ENCODE peak calls at places on chromosomes 4 and X, in seven cellular contexts. One of them, this sample, is unnamed.

GRCh38 chrX:154380787-154381186 is 1.7 kb downstream of the EMD start:
- DNase-seq in globus pallidus: no peak
- DNase-seq in colonic mucosa: no peak
- DNase-seq in stimulated activated CD4-positive, alpha-beta T cell treated with anti-CD3 and anti-CD28 coated beads, Interleukin-12 subunit alpha, Interleukin-12 subunit beta, amount 100 ng/mL, for 48 hours: no peak
- DNase-seq in body of pancreas: no peak
- DNase-seq in iris pigment epithelial cell: no peak
- DNase-seq in A549: no peak
- DNase-seq in this sample: no peak

GRCh38 chr4:3476936-3477749 is 14.0 kb downstream of the DOK7 start:
- DNase-seq in globus pallidus: no peak
- DNase-seq in colonic mucosa: no peak
- DNase-seq in A549: no peak
- DNase-seq in stimulated activated CD4-positive, alpha-beta T cell treated with anti-CD3 and anti-CD28 coated beads, Interleukin-12 subunit alpha, Interleukin-12 subunit beta, amount 100 ng/mL, for 48 hours: no peak
- DNase-seq in iris pigment epithelial cell: no peak
- DNase-seq in body of pancreas: no peak
- DNase-seq in this sample: no peak

GRCh38 chr4:76783836-76784235 is 114.1 kb downstream of the SOWAHB start:
- DNase-seq in colonic mucosa: no peak
- DNase-seq in stimulated activated CD4-positive, alpha-beta T cell treated with anti-CD3 and anti-CD28 coated beads, Interleukin-12 subunit alpha, Interleukin-12 subunit beta, amount 100 ng/mL, for 48 hours: no peak
- DNase-seq in globus pallidus: no peak
- DNase-seq in iris pigment epithelial cell: peak
- DNase-seq in A549: no peak
- DNase-seq in body of pancreas: no peak
- DNase-seq in this sample: no peak

GRCh38 chr4:121217385-121217784 is 53.3 kb upstream of the TNIP3 start:
- DNase-seq in body of pancreas: no peak
- DNase-seq in iris pigment epithelial cell: peak
- DNase-seq in A549: no peak
- DNase-seq in stimulated activated CD4-positive, alpha-beta T cell treated with anti-CD3 and anti-CD28 coated beads, Interleukin-12 subunit alpha, Interleukin-12 subunit beta, amount 100 ng/mL, for 48 hours: no peak
- DNase-seq in globus pallidus: no peak
- DNase-seq in colonic mucosa: no peak
- DNase-seq in this sample: no peak

GRCh38 chrX:28880136-28880535 is 292.9 kb downstream of the IL1RAPL1 start:
- DNase-seq in stimulated activated CD4-positive, alpha-beta T cell treated with anti-CD3 and anti-CD28 coated beads, Interleukin-12 subunit alpha, Interleukin-12 subunit beta, amount 100 ng/mL, for 48 hours: no peak
- DNase-seq in A549: no peak
- DNase-seq in body of pancreas: no peak
- DNase-seq in colonic mucosa: no peak
- DNase-seq in iris pigment epithelial cell: peak
- DNase-seq in globus pallidus: no peak
- DNase-seq in this sample: no peak

GRCh38 chr4:74428278-74428677 is 16.7 kb upstream of the AREG start:
- DNase-seq in stimulated activated CD4-positive, alpha-beta T cell treated with anti-CD3 and anti-CD28 coated beads, Interleukin-12 subunit alpha, Interleukin-12 subunit beta, amount 100 ng/mL, for 48 hours: no peak
- DNase-seq in colonic mucosa: no peak
- DNase-seq in iris pigment epithelial cell: peak
- DNase-seq in A549: no peak
- DNase-seq in globus pallidus: no peak
- DNase-seq in body of pancreas: no peak
- DNase-seq in this sample: no peak

GRCh38 chrX:23202316-23202715 is 132.3 kb upstream of the PTCHD1 start:
- DNase-seq in iris pigment epithelial cell: no peak
- DNase-seq in stimulated activated CD4-positive, alpha-beta T cell treated with anti-CD3 and anti-CD28 coated beads, Interleukin-12 subunit alpha, Interleukin-12 subunit beta, amount 100 ng/mL, for 48 hours: no peak
- DNase-seq in body of pancreas: no peak
- DNase-seq in globus pallidus: no peak
- DNase-seq in A549: no peak
- DNase-seq in colonic mucosa: no peak
- DNase-seq in this sample: no peak

GRCh38 chrX:15343075-15343476 is 7.8 kb upstream of the PIGA start:
- DNase-seq in colonic mucosa: no peak
- DNase-seq in globus pallidus: no peak
- DNase-seq in iris pigment epithelial cell: peak
- DNase-seq in body of pancreas: peak
- DNase-seq in A549: peak
- DNase-seq in stimulated activated CD4-positive, alpha-beta T cell treated with anti-CD3 and anti-CD28 coated beads, Interleukin-12 subunit alpha, Interleukin-12 subunit beta, amount 100 ng/mL, for 48 hours: no peak
- DNase-seq in this sample: no peak

GRCh38 chr4:88027611-88028608 is 20.5 kb downstream of the PKD2 start:
- DNase-seq in stimulated activated CD4-positive, alpha-beta T cell treated with anti-CD3 and anti-CD28 coated beads, Interleukin-12 subunit alpha, Interleukin-12 subunit beta, amount 100 ng/mL, for 48 hours: no peak
- DNase-seq in A549: no peak
- DNase-seq in colonic mucosa: no peak
- DNase-seq in body of pancreas: no peak
- DNase-seq in iris pigment epithelial cell: peak
- DNase-seq in globus pallidus: no peak
- DNase-seq in this sample: no peak

GRCh38 chr4:183666088-183666487 is 7.0 kb downstream of the TRAPPC11 start:
- DNase-seq in body of pancreas: no peak
- DNase-seq in globus pallidus: no peak
- DNase-seq in iris pigment epithelial cell: no peak
- DNase-seq in stimulated activated CD4-positive, alpha-beta T cell treated with anti-CD3 and anti-CD28 coated beads, Interleukin-12 subunit alpha, Interleukin-12 subunit beta, amount 100 ng/mL, for 48 hours: no peak
- DNase-seq in A549: no peak
- DNase-seq in colonic mucosa: no peak
- DNase-seq in this sample: no peak

GRCh38 chr4:53355919-53356521 is 9.8 kb downstream of the SCFD2 start:
- DNase-seq in globus pallidus: no peak
- DNase-seq in stimulated activated CD4-positive, alpha-beta T cell treated with anti-CD3 and anti-CD28 coated beads, Interleukin-12 subunit alpha, Interleukin-12 subunit beta, amount 100 ng/mL, for 48 hours: no peak
- DNase-seq in colonic mucosa: no peak
- DNase-seq in iris pigment epithelial cell: peak
- DNase-seq in A549: no peak
- DNase-seq in body of pancreas: no peak
- DNase-seq in this sample: no peak

GRCh38 chrX:112913807-112914206 is 73.2 kb upstream of the AMOT start:
- DNase-seq in colonic mucosa: no peak
- DNase-seq in iris pigment epithelial cell: no peak
- DNase-seq in globus pallidus: no peak
- DNase-seq in stimulated activated CD4-positive, alpha-beta T cell treated with anti-CD3 and anti-CD28 coated beads, Interleukin-12 subunit alpha, Interleukin-12 subunit beta, amount 100 ng/mL, for 48 hours: no peak
- DNase-seq in body of pancreas: no peak
- DNase-seq in A549: no peak
- DNase-seq in this sample: no peak

GRCh38 chr4:48795108-48795507 is 15.0 kb upstream of the FRYL start:
- DNase-seq in A549: no peak
- DNase-seq in stimulated activated CD4-positive, alpha-beta T cell treated with anti-CD3 and anti-CD28 coated beads, Interleukin-12 subunit alpha, Interleukin-12 subunit beta, amount 100 ng/mL, for 48 hours: no peak
- DNase-seq in colonic mucosa: no peak
- DNase-seq in globus pallidus: no peak
- DNase-seq in body of pancreas: no peak
- DNase-seq in iris pigment epithelial cell: no peak
- DNase-seq in this sample: no peak

GRCh38 chrX:40100141-40100536 is 2.4 kb upstream of the BCOR start:
- DNase-seq in A549: no peak
- DNase-seq in globus pallidus: no peak
- DNase-seq in colonic mucosa: no peak
- DNase-seq in body of pancreas: peak
- DNase-seq in iris pigment epithelial cell: peak
- DNase-seq in stimulated activated CD4-positive, alpha-beta T cell treated with anti-CD3 and anti-CD28 coated beads, Interleukin-12 subunit alpha, Interleukin-12 subunit beta, amount 100 ng/mL, for 48 hours: no peak
- DNase-seq in this sample: no peak